ENCODE peak calls at places on chromosomes 16 and 17, in eight cellular contexts. Q is progenitor cell of endocrine pancreas, E is kidney epithelial cell, L is HFFc6, N is left ventricle myocardium inferior, F is PC-9, C is thoracic aorta, V is mesothelial cell of epicardium. X is an unnamed sample.
A peak's percentile ranks its signal among the peaks of the same experiment; 100 is the strongest.

GRCh38 chr17:61479493-61480413 is 27.5 kb downstream of the TBX4 start:
- DNase-seq in Q (no peak), E (no peak), L (no peak), N (no peak), F (no peak), C (no peak), V (no peak), X (no peak)

GRCh38 chr17:42853968-42854790 is 3.2 kb downstream of the AOC3 start:
- DNase-seq in Q (no peak), E (no peak), L (no peak), N (no peak), F (no peak), C (no peak), V (no peak), X (no peak)

GRCh38 chr17:52947418-52947817 is 788.9 kb upstream of the CA10 start:
- DNase-seq in Q (no peak), E (no peak), L (no peak), N (no peak), F (no peak), C (no peak), V (no peak), X (no peak)

GRCh38 chr17:50028207-50029120 is 27.4 kb upstream of the ITGA3 start:
- DNase-seq in Q (no peak), E (peak; percentile 94), L (peak; percentile 52), N (no peak), F (peak; percentile 95), C (no peak), V (peak; percentile 73), X (no peak)

GRCh38 chr16:89506791-89507191 is 1.4 kb upstream of the SPG7 start:
- DNase-seq in Q (no peak), E (no peak), L (no peak), N (no peak), F (no peak), C (no peak), V (no peak), X (peak; percentile 42)

GRCh38 chr16:12868788-12869187 is 32.6 kb upstream of the SHISA9 start:
- DNase-seq in Q (no peak), E (no peak), L (no peak), N (no peak), F (no peak), C (no peak), V (no peak), X (no peak)

GRCh38 chr17:50312311-50312710 is 33.6 kb upstream of the XYLT2 start:
- DNase-seq in Q (no peak), E (no peak), L (no peak), N (no peak), F (no peak), C (no peak), V (no peak), X (no peak)

GRCh38 chr17:76537288-76537577 is 276 bp downstream of the CYGB start:
- DNase-seq in Q (no peak), E (no peak), L (no peak), N (peak; percentile 55), F (no peak), C (no peak), V (no peak), X (no peak)

GRCh38 chr16:70715113-70715711 is 29.4 kb upstream of the MTSS2 start:
- DNase-seq in Q (no peak), E (peak; percentile 99), L (peak; percentile 100), N (peak; percentile 77), F (peak; percentile 95), C (peak; percentile 92), V (peak; percentile 69), X (no peak)

GRCh38 chr17:82932146-82933005 is 92.6 kb upstream of the ZNF750 start:
- DNase-seq in Q (no peak), E (no peak), L (no peak), N (peak; percentile 7), F (no peak), C (no peak), V (no peak), X (no peak)

GRCh38 chr17:44769647-44770084 is 10.9 kb downstream of the ADAM11 start:
- DNase-seq in Q (no peak), E (no peak), L (no peak), N (no peak), F (no peak), C (no peak), V (no peak), X (no peak)

GRCh38 chr17:16304832-16305231 is 48.4 kb downstream of the CENPV start:
- DNase-seq in Q (no peak), E (no peak), L (no peak), N (no peak), F (peak; percentile 10), C (no peak), V (no peak), X (peak; percentile 32)

GRCh38 chr17:46770818-46771600 is 47.5 kb downstream of the WNT3 start:
- DNase-seq in Q (peak; percentile 42), E (no peak), L (peak; percentile 45), N (peak; percentile 29), F (peak; percentile 68), C (no peak), V (peak; percentile 66), X (peak; percentile 43)
- TF ChIP-seq CTCF in Q (peak; percentile 34), E (no peak), L (peak; percentile 44), N (peak; percentile 8), F (peak; percentile 59), C (no peak), V (no peak), X (no peak)

GRCh38 chr16:86874141-86874540 is 295.8 kb downstream of the FOXL1 start:
- DNase-seq in Q (no peak), E (no peak), L (peak; percentile 8), N (no peak), F (peak; percentile 2), C (no peak), V (no peak), X (peak; percentile 50)
- TF ChIP-seq CTCF in Q (peak; percentile 47), E (peak; percentile 48), L (peak; percentile 81), N (peak; percentile 41), F (peak; percentile 71), C (peak; percentile 35), V (peak; percentile 48), X (peak; percentile 60)

DNA sequence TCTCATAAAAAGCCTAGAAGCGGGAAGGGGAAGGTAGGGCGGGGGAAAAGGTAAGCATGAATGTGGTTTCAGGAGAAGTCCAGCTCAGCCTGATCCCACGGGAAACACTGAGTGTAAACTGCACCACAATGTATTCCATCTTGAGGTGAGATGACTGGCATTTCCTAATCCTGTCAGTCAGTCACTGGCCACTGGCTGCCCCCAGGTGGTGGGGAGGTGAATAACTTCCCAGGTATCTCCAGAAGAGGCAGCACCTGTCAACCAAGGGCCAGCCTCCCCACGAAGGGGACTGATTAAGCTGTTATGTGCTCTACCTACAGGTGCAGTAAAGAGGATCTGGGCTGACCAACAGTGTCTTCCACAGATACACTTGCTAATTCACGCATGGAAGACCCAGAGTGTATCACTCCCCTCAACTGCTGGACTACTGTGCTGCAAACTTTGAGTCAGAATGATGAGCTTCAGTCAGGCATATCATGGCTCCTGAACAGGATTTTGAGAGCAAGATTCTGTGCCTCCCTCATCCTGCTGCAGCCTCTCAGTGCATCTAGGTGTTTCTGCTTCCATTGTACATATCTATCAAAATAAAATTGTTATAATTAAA is 108.5 kb upstream of the CCL2 start:
- DNase-seq in Q (peak; percentile 46), E (no peak), L (no peak), N (peak; percentile 48), F (peak; percentile 40), C (no peak), V (peak; percentile 40), X (peak; percentile 79)
- TF ChIP-seq CTCF in Q (peak; percentile 81), E (peak; percentile 67), L (peak; percentile 22), N (peak; percentile 75), F (peak; percentile 76), C (peak; percentile 11), V (peak; percentile 54), X (peak; percentile 64)

GRCh38 chr16:55622930-55623561 is 32.7 kb upstream of the SLC6A2 start:
- DNase-seq in Q (no peak), E (no peak), L (no peak), N (no peak), F (peak; percentile 49), C (no peak), V (no peak), X (no peak)
- TF ChIP-seq CTCF in Q (peak; percentile 59), E (peak; percentile 34), L (peak; percentile 40), N (no peak), F (peak; percentile 73), C (no peak), V (no peak), X (no peak)

DNA sequence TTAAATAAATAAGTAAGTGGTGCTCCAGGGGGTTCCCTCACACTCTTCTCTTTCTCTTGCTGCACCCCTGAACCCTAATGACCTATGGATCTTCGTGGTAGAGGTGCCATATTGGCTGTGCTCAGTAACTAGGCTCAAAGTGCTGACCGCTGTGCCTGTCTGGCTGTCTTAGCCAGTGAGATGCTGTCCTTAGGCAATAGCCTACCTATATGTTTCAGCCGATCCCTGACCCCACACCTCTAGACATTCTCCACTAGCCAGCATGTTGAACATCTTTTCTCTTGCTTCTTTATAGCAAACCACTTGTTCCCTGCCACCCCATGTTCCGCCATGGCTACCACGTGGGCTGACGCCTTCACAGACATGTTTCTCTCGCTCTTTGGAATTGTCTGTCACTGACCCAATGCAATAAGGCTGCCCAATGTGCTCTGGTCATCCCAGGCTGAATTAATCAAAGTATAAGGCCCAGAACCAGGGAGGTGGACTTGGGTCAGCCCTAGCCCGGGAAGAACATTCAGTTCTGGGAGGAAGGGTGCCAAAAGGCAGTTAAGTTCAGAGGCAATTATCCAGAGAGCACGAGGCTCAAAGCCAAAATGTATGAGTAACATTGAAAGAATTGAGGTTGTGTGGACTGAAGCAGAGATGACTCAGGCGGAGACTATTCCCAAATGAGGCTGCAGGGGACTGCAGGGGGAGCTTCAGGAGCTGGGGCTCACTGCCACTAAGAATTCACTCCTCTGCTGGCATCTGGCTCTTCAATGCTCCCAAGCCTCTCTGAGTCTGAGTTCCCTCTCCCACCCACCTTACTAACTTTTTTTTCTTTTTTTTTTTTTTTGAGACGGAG is 28.7 kb upstream of the TNRC6A start:
- DNase-seq in Q (no peak), E (peak; percentile 95), L (peak; percentile 98), N (peak; percentile 62), F (peak; percentile 90), C (peak; percentile 85), V (no peak), X (no peak)
- TF ChIP-seq CTCF in Q (no peak), E (peak; percentile 35), L (peak; percentile 69), N (peak; percentile 49), F (peak; percentile 47), C (no peak), V (no peak), X (no peak)

GRCh38 chr17:39804839-39805238 is 59.3 kb downstream of the IKZF3 start:
- DNase-seq in Q (no peak), E (no peak), L (no peak), N (no peak), F (no peak), C (no peak), V (no peak), X (no peak)
- TF ChIP-seq CTCF in Q (no peak), E (no peak), L (no peak), N (no peak), F (no peak), C (no peak), V (no peak), X (no peak)

DNA sequence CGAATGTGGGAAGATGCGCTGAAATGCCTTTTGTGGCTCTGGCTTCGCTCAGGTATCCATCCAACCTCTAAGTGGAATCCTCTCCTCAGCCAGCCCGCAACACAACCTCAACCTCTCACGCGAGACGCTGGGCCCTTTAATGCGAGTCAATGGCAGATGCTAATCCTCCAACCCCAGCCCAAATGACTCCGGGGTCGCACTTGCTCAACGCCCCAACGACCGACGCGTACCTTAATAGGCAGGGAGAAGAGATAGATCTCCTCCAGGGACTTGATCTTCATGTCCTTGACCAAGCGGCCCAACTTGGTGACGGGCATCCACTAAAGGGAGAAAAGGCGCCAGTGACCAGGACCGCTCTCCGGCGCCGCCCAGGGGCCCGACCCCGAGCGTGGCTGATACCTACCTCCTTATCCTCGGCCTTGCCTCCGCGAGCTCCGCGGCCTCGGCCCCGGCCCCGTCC is 550 bp downstream of the RPS2 start:
- DNase-seq in Q (no peak), E (no peak), L (no peak), N (no peak), F (no peak), C (no peak), V (no peak), X (peak; percentile 40)
- TF ChIP-seq CTCF in Q (peak; percentile 22), E (peak; percentile 13), L (no peak), N (no peak), F (no peak), C (no peak), V (no peak), X (no peak)